ENCODE peak calls at places on chromosomes 13 and 19, in six cellular contexts. E, S, D, P, Z and C are unnamed samples.
A peak's percentile ranks its signal among the peaks of the same experiment; 100 is the strongest.

GRCh38 chr13:43830481-43830873 is 43.7 kb upstream of the ENOX1 start:
- DNase-seq in E (peak; percentile 87), D (no peak), Z (peak; percentile 93), P (no peak), S (peak; percentile 22), C (peak; percentile 96)

GRCh38 chr19:1089891-1090290 is 5.3 kb downstream of the POLR2E start:
- DNase-seq in P (no peak), S (no peak), E (no peak), D (no peak), Z (no peak), C (no peak)

GRCh38 chr13:90365130-90365529 is 982.4 kb upstream of the MIR17HG start:
- DNase-seq in P (no peak), S (peak; percentile 16), Z (peak; percentile 7), D (no peak), E (peak; percentile 69), C (peak; percentile 67)

GRCh38 chr13:40992678-40993077 is 26.4 kb downstream of the ELF1 start:
- DNase-seq in Z (no peak), D (no peak), P (no peak), S (no peak), E (peak; percentile 33), C (peak; percentile 29)

GRCh38 chr13:62906896-62907295 is 1491.2 kb upstream of the PCDH20 start:
- DNase-seq in S (no peak), D (no peak), E (no peak), Z (no peak), P (no peak), C (no peak)

GRCh38 chr19:5154129-5154798 is 185.4 kb downstream of the KDM4B start:
- DNase-seq in P (no peak), Z (no peak), D (no peak), S (no peak), E (peak; percentile 19), C (peak; percentile 22)

GRCh38 chr19:35431147-35431807 is 16.8 kb upstream of the FFAR2 start:
- DNase-seq in Z (no peak), D (no peak), S (no peak), P (no peak), E (no peak), C (peak; percentile 26)

GRCh38 chr19:48033604-48034003 is 10.3 kb downstream of the CABP5 start:
- DNase-seq in S (no peak), P (no peak), D (no peak), Z (no peak), E (no peak), C (no peak)

GRCh38 chr13:34570954-34571353 is 371.1 kb upstream of the NBEA start:
- DNase-seq in Z (no peak), D (no peak), P (no peak), E (no peak), S (no peak), C (no peak)

GRCh38 chr19:16654151-16654550 is 5.8 kb downstream of the SMIM7 start:
- DNase-seq in Z (no peak), E (peak; percentile 23), P (no peak), D (no peak), S (no peak), C (no peak)

GRCh38 chr19:33878912-33879810 is 82.5 kb downstream of the KCTD15 start:
- DNase-seq in E (peak; percentile 33), S (no peak), D (no peak), P (no peak), Z (no peak), C (no peak)

GRCh38 chr13:98226520-98226919 is 49.5 kb upstream of the RNF113B start:
- DNase-seq in E (no peak), Z (no peak), D (no peak), P (no peak), S (no peak), C (no peak)

GRCh38 chr19:15300533-15301194 is 31.7 kb downstream of the BRD4 start:
- DNase-seq in P (no peak), Z (peak; percentile 94), E (peak; percentile 91), D (no peak), S (peak; percentile 80), C (peak; percentile 65)